ENCODE peak calls at places on chromosomes 12 and 14, in four cellular contexts. One of them, this sample, is unnamed.

GRCh38 chr12:49674318-49674985 is 32.8 kb downstream of the FMNL3 start:
- DNase-seq in mesendoderm: no peak
- DNase-seq in IMR-90: peak; percentile 41
- DNase-seq in H1: no peak
- DNase-seq in this sample: no peak

GRCh38 chr12:8913702-8914032 is 642 bp upstream of the PHC1 start:
- DNase-seq in mesendoderm: no peak
- DNase-seq in H1: no peak
- DNase-seq in IMR-90: no peak
- DNase-seq in this sample: no peak

GRCh38 chr14:85175556-85175955 is 354.4 kb upstream of the FLRT2 start:
- DNase-seq in H1: no peak
- DNase-seq in mesendoderm: no peak
- DNase-seq in IMR-90: peak; percentile 79
- DNase-seq in this sample: no peak

GRCh38 chr14:58491593-58491992 is 64.1 kb downstream of the KIAA0586 start:
- DNase-seq in mesendoderm: no peak
- DNase-seq in H1: no peak
- DNase-seq in IMR-90: peak; percentile 45
- DNase-seq in this sample: no peak

GRCh38 chr14:56949828-56950227 is 139.5 kb upstream of the OTX2 start:
- DNase-seq in IMR-90: no peak
- DNase-seq in mesendoderm: no peak
- DNase-seq in H1: no peak
- DNase-seq in this sample: no peak

GRCh38 chr12:20403230-20403629 is 34.9 kb downstream of the PDE3A start:
- DNase-seq in H1: no peak
- DNase-seq in IMR-90: no peak
- DNase-seq in mesendoderm: no peak
- DNase-seq in this sample: no peak

GRCh38 chr12:20696181-20696580 is 1.0 kb downstream of the SLCO1C1 start:
- DNase-seq in IMR-90: no peak
- DNase-seq in H1: no peak
- DNase-seq in mesendoderm: no peak
- DNase-seq in this sample: peak; percentile 36

GRCh38 chr14:59107819-59108218 is 80.6 kb upstream of the DAAM1 start:
- DNase-seq in H1: no peak
- DNase-seq in mesendoderm: no peak
- DNase-seq in IMR-90: no peak
- DNase-seq in this sample: no peak

GRCh38 chr12:5499566-5500325 is 67.8 kb downstream of the NTF3 start:
- DNase-seq in mesendoderm: no peak
- DNase-seq in H1: no peak
- DNase-seq in IMR-90: peak; percentile 97
- DNase-seq in this sample: no peak

GRCh38 chr14:103686831-103687485 is 28.3 kb downstream of the XRCC3 start:
- DNase-seq in mesendoderm: no peak
- DNase-seq in H1: no peak
- DNase-seq in IMR-90: peak; percentile 55
- DNase-seq in this sample: no peak

GRCh38 chr14:101394374-101394773 is 166.9 kb upstream of the DIO3 start:
- DNase-seq in IMR-90: no peak
- DNase-seq in mesendoderm: no peak
- DNase-seq in H1: no peak
- DNase-seq in this sample: no peak

GRCh38 chr12:3252416-3252815 is 175.2 kb downstream of the TSPAN9 start:
- DNase-seq in mesendoderm: no peak
- DNase-seq in IMR-90: peak; percentile 74
- DNase-seq in H1: no peak
- DNase-seq in this sample: no peak

GRCh38 chr12:83102499-83102898 is 415.8 kb downstream of the TMTC2 start:
- DNase-seq in mesendoderm: no peak
- DNase-seq in IMR-90: peak; percentile 38
- DNase-seq in H1: no peak
- DNase-seq in this sample: no peak

GRCh38 chr12:105978276-105978675 is 160.5 kb downstream of the NUAK1 start:
- DNase-seq in IMR-90: no peak
- DNase-seq in H1: no peak
- DNase-seq in mesendoderm: no peak
- DNase-seq in this sample: no peak

GRCh38 chr12:124940393-124941169 is 26.1 kb upstream of the UBC start:
- DNase-seq in H1: peak; percentile 88
- DNase-seq in mesendoderm: peak; percentile 97
- DNase-seq in IMR-90: peak; percentile 87
- DNase-seq in this sample: peak; percentile 97

GRCh38 chr12:82174936-82175335 is 183.3 kb downstream of the CCDC59 start:
- DNase-seq in mesendoderm: peak; percentile 7
- DNase-seq in H1: no peak
- DNase-seq in IMR-90: no peak
- DNase-seq in this sample: no peak

GRCh38 chr12:12443482-12443881 is 86.6 kb downstream of the BORCS5 start:
- DNase-seq in H1: no peak
- DNase-seq in mesendoderm: no peak
- DNase-seq in IMR-90: no peak
- DNase-seq in this sample: no peak

GRCh38 chr14:92397140-92397815 is 74.3 kb downstream of the SLC24A4 start:
- DNase-seq in IMR-90: peak; percentile 62
- DNase-seq in mesendoderm: peak; percentile 48
- DNase-seq in H1: no peak
- DNase-seq in this sample: no peak

GRCh38 chr14:55572578-55572977 is 7.4 kb upstream of the KTN1 start:
- DNase-seq in IMR-90: no peak
- DNase-seq in mesendoderm: no peak
- DNase-seq in H1: no peak
- DNase-seq in this sample: no peak

GRCh38 chr12:108594-108993 is 42.0 kb downstream of the IQSEC3 start:
- DNase-seq in H1: no peak
- DNase-seq in IMR-90: no peak
- DNase-seq in mesendoderm: no peak
- DNase-seq in this sample: no peak

GRCh38 chr14:59098377-59098776 is 90.1 kb upstream of the DAAM1 start:
- DNase-seq in IMR-90: peak; percentile 98
- DNase-seq in mesendoderm: no peak
- DNase-seq in H1: no peak
- DNase-seq in this sample: no peak

GRCh38 chr14:78950654-78951053 is 780.5 kb downstream of the NRXN3 start:
- DNase-seq in mesendoderm: peak; percentile 48
- DNase-seq in IMR-90: peak; percentile 76
- DNase-seq in H1: no peak
- DNase-seq in this sample: no peak

GRCh38 chr12:3295648-3296408 is 195.2 kb upstream of the PRMT8 start:
- DNase-seq in mesendoderm: no peak
- DNase-seq in H1: no peak
- DNase-seq in IMR-90: peak; percentile 30
- DNase-seq in this sample: no peak

GRCh38 chr12:66092559-66093269 is 37.8 kb downstream of the LLPH start:
- DNase-seq in IMR-90: peak; percentile 56
- DNase-seq in H1: no peak
- DNase-seq in mesendoderm: peak; percentile 25
- DNase-seq in this sample: no peak

GRCh38 chr14:73785834-73786631 is 65.6 kb upstream of the PTGR2 start:
- DNase-seq in IMR-90: peak; percentile 96
- DNase-seq in H1: peak; percentile 62
- DNase-seq in mesendoderm: peak; percentile 65
- DNase-seq in this sample: peak; percentile 45

GRCh38 chr12:91687052-91688017 is 458.3 kb downstream of the BTG1 start:
- DNase-seq in mesendoderm: no peak
- DNase-seq in IMR-90: no peak
- DNase-seq in H1: no peak
- DNase-seq in this sample: no peak

GRCh38 chr14:87883750-87884149 is 109.2 kb downstream of the GALC start:
- DNase-seq in IMR-90: no peak
- DNase-seq in H1: no peak
- DNase-seq in mesendoderm: no peak
- DNase-seq in this sample: no peak

GRCh38 chr12:10241781-10242180 is 29.1 kb downstream of the GABARAPL1 start:
- DNase-seq in IMR-90: no peak
- DNase-seq in H1: no peak
- DNase-seq in mesendoderm: no peak
- DNase-seq in this sample: no peak

GRCh38 chr14:65261425-65261920 is 151.1 kb upstream of the FUT8 start:
- DNase-seq in IMR-90: peak; percentile 43
- DNase-seq in mesendoderm: no peak
- DNase-seq in H1: no peak
- DNase-seq in this sample: no peak

GRCh38 chr12:120936197-120936596 is 32.0 kb upstream of the SPPL3 start:
- DNase-seq in mesendoderm: no peak
- DNase-seq in H1: no peak
- DNase-seq in IMR-90: no peak
- DNase-seq in this sample: no peak

GRCh38 chr14:33958616-33959226 is 7.8 kb upstream of the EGLN3 start:
- DNase-seq in H1: no peak
- DNase-seq in IMR-90: no peak
- DNase-seq in mesendoderm: no peak
- DNase-seq in this sample: no peak

GRCh38 chr14:33959692-33960151 is 8.8 kb upstream of the EGLN3 start:
- DNase-seq in mesendoderm: peak; percentile 98
- DNase-seq in IMR-90: no peak
- DNase-seq in H1: no peak
- DNase-seq in this sample: peak; percentile 61

GRCh38 chr14:33964599-33965317 is 13.9 kb upstream of the EGLN3 start:
- DNase-seq in mesendoderm: peak; percentile 56
- DNase-seq in H1: no peak
- DNase-seq in IMR-90: no peak
- DNase-seq in this sample: no peak

GRCh38 chr14:33957993-33958392 is 7.1 kb upstream of the EGLN3 start:
- DNase-seq in mesendoderm: no peak
- DNase-seq in H1: no peak
- DNase-seq in IMR-90: no peak
- DNase-seq in this sample: no peak

GRCh38 chr14:33962016-33962415 is 11.1 kb upstream of the EGLN3 start:
- DNase-seq in IMR-90: no peak
- DNase-seq in mesendoderm: no peak
- DNase-seq in H1: no peak
- DNase-seq in this sample: no peak
- H4K5ac ChIP-seq in IMR-90: no peak overlapping the region
- H4K5ac ChIP-seq in mesendoderm: no peak overlapping the region
- H4K5ac ChIP-seq in H1: no peak overlapping the region
- H4K5ac ChIP-seq in this sample: no peak overlapping the region

GRCh38 chr12:104526751-104527150 is 70.0 kb downstream of the CHST11 start:
- DNase-seq in H1: no peak
- DNase-seq in mesendoderm: peak; percentile 59
- DNase-seq in IMR-90: no peak
- DNase-seq in this sample: peak; percentile 55
- H4K5ac ChIP-seq in H1: no peak overlapping the region
- H4K5ac ChIP-seq in mesendoderm: no peak overlapping the region
- H4K5ac ChIP-seq in IMR-90: no peak overlapping the region
- H4K5ac ChIP-seq in this sample: no peak overlapping the region

DNA sequence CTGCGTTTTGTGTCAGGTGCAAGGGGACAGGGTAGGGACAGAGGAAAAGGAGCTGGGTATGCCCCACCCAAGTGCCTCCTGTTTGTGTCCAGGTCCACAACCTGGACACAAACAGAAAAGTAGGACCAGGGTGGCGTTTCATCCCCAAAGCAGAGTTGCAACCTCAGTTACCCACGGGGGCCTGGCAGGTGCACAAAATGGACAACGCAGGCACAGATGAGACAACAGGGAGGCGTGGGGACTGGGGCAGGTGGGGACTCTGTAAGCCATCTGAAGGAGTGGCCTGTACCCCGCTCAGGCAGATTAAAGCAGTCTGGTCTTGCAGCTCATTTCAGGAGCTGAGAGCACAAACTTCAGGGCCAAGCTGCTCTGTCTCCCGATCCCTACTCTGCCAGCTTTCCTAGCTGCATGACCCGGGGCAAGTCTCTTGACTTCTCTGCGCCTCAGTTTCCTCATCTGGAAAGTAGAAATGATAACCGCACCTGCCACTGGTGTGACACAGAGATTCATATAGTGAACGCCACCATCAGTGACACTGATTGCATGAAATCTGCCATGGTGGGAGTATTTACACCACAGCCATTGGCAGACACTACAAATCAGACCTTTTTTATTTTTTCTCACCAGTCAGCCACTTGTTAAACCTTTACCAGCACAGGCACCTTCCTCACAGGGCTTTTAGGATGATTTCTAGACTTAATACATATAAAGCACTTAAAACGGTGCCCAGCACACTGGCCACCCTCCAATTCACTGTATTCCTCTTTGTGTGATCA is 123.0 kb downstream of the PHETA1 start:
- DNase-seq in mesendoderm: no peak
- DNase-seq in H1: no peak
- DNase-seq in IMR-90: no peak
- DNase-seq in this sample: no peak
- H4K5ac ChIP-seq in mesendoderm: no peak overlapping the region
- H4K5ac ChIP-seq in H1: no peak overlapping the region
- H4K5ac ChIP-seq in IMR-90: no peak overlapping the region
- H4K5ac ChIP-seq in this sample: no peak overlapping the region

DNA sequence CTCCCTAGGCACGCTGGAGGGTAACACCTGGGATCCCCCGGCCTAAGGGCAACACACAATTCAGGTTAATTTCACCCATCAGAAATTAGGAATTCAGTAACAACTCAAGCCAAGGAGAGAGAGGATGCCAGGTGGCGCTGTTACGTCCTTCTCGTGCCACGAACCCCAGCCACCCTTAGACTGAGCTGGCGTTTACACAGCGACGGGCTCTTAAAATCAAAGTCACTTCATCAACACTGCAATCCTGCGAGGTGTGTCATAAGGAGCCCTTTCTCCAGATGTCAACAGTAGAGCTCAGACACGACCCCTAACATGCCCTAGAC is 110.6 kb upstream of the TMEM132D start:
- DNase-seq in IMR-90: no peak
- DNase-seq in mesendoderm: peak; percentile 57
- DNase-seq in H1: peak; percentile 68
- DNase-seq in this sample: peak; percentile 71
- H4K5ac ChIP-seq in IMR-90: no peak overlapping the region
- H4K5ac ChIP-seq in mesendoderm: no peak overlapping the region
- H4K5ac ChIP-seq in H1: no peak overlapping the region
- H4K5ac ChIP-seq in this sample: no peak overlapping the region